ENCODE peak calls at places on chromosome 16, in six cellular contexts. E is LNCaP clone FGC, F is neural progenitor cell, L is kidney, P is AG10803, H is ovary. K is an unnamed sample.

GRCh38 chr16:11735801-11736200 is 6.9 kb downstream of the TXNDC11 start:
- DNase-seq in E (no peak), F (no peak), L (no peak), P (no peak), H (no peak), K (no peak)

GRCh38 chr16:71426069-71426879 is 15.6 kb downstream of the TLE7 start:
- DNase-seq in E (peak), F (peak), L (no peak), P (peak), H (peak), K (peak)

GRCh38 chr16:84953051-84953746 is 58.1 kb downstream of the ZDHHC7 start:
- DNase-seq in E (no peak), F (peak), L (no peak), P (no peak), H (no peak), K (no peak)

GRCh38 chr16:65758620-65759019 is 607.9 kb upstream of the CDH5 start:
- DNase-seq in E (no peak), F (no peak), L (no peak), P (no peak), H (no peak), K (no peak)

GRCh38 chr16:10992797-10993196 is 48.4 kb downstream of the CLEC16A start:
- DNase-seq in E (no peak), F (no peak), L (no peak), P (peak), H (no peak), K (peak)

GRCh38 chr16:22318690-22319358 is 21.6 kb downstream of the POLR3E start:
- DNase-seq in E (no peak), F (peak), L (no peak), P (peak), H (no peak), K (no peak)

GRCh38 chr16:48126801-48127644 is 28.8 kb downstream of the ABCC12 start:
- DNase-seq in E (peak), F (no peak), L (peak), P (peak), H (no peak), K (peak)

GRCh38 chr16:23920899-23921298 is 85.1 kb downstream of the PRKCB start:
- DNase-seq in E (no peak), F (no peak), L (no peak), P (no peak), H (no peak), K (no peak)

GRCh38 chr16:87206646-87207451 is 110.3 kb downstream of the C16orf95 start:
- DNase-seq in E (peak), F (no peak), L (no peak), P (peak), H (no peak), K (peak)

GRCh38 chr16:49986351-49987124 is 38.5 kb upstream of the CNEP1R1 start:
- DNase-seq in E (no peak), F (no peak), L (no peak), P (peak), H (no peak), K (peak)

GRCh38 chr16:86575754-86576557 is 2.4 kb upstream of the FOXL1 start:
- DNase-seq in E (peak), F (peak), L (peak), P (peak), H (peak), K (peak)

GRCh38 chr16:72715267-72715666 is 332.7 kb downstream of the ZFHX3 start:
- DNase-seq in E (no peak), F (no peak), L (no peak), P (peak), H (no peak), K (peak)

GRCh38 chr16:23359092-23359760 is 57.1 kb downstream of the SCNN1B start:
- DNase-seq in E (no peak), F (no peak), L (peak), P (no peak), H (no peak), K (no peak)

GRCh38 chr16:17314148-17314547 is 156.6 kb downstream of the XYLT1 start:
- DNase-seq in E (no peak), F (no peak), L (no peak), P (no peak), H (no peak), K (no peak)

GRCh38 chr16:15031179-15031578 is 24.7 kb downstream of the NTAN1 start:
- DNase-seq in E (no peak), F (no peak), L (no peak), P (no peak), H (peak), K (no peak)

GRCh38 chr16:69883744-69884143 is 67.4 kb upstream of the CLEC18A start:
- DNase-seq in E (no peak), F (no peak), L (no peak), P (no peak), H (no peak), K (no peak)

GRCh38 chr16:6611535-6611934 is 721.1 kb upstream of the RBFOX1 start:
- DNase-seq in E (no peak), F (peak), L (no peak), P (no peak), H (no peak), K (no peak)

GRCh38 chr16:9820481-9821246 is 361.6 kb downstream of the GRIN2A start:
- DNase-seq in E (no peak), F (peak), L (no peak), P (no peak), H (no peak), K (no peak)

GRCh38 chr16:89071686-89072182 is 21.9 kb upstream of the ACSF3 start:
- DNase-seq in E (no peak), F (peak), L (no peak), P (no peak), H (no peak), K (no peak)

GRCh38 chr16:74601131-74601871 is 5.6 kb downstream of the GLG1 start:
- DNase-seq in E (no peak), F (no peak), L (no peak), P (no peak), H (no peak), K (no peak)

GRCh38 chr16:79158337-79158736 is 442.2 kb downstream of the MAF start:
- DNase-seq in E (no peak), F (peak), L (no peak), P (no peak), H (no peak), K (no peak)
- TF ChIP-seq CTCF in E (no peak), F (peak), L (no peak), P (no peak), H (no peak), K (no peak)

GRCh38 chr16:16047761-16048160 is 98.3 kb downstream of the ABCC1 start:
- DNase-seq in E (no peak), F (no peak), L (no peak), P (no peak), H (no peak), K (no peak)

GRCh38 chr16:16042076-16042475 is 92.7 kb downstream of the ABCC1 start:
- DNase-seq in E (peak), F (no peak), L (no peak), P (peak), H (no peak), K (peak)

GRCh38 chr16:16045311-16045710 is 95.9 kb downstream of the ABCC1 start:
- DNase-seq in E (no peak), F (no peak), L (no peak), P (no peak), H (no peak), K (no peak)

GRCh38 chr16:16048904-16049582 is 99.6 kb downstream of the ABCC1 start:
- DNase-seq in E (no peak), F (no peak), L (no peak), P (no peak), H (no peak), K (no peak)

GRCh38 chr16:16045879-16046278 is 96.5 kb downstream of the ABCC1 start:
- DNase-seq in E (no peak), F (peak), L (no peak), P (no peak), H (no peak), K (no peak)
- TF ChIP-seq CTCF in E (no peak), F (peak), L (peak), P (peak), H (no peak), K (no peak)

DNA sequence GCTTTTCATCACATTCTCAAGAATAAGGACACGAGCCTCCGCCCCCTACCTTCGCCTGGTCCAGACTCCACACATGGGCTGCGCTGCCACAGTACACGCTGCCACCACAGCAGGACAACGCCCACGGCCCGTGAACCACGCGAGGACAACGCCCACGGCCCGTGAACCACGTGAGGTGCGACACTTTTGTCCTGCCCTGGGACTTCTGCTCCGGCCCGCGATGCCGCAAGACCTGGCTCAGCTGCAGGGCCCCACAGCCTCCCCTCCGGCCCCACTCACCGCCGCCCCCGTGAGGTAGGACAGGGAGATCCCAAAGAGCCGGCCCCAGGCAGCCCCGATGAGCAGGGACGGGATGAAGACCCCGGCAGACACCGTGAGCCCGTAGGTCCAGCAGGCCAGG is 5.9 kb upstream of the CCDC154 start:
- DNase-seq in E (no peak), F (no peak), L (no peak), P (no peak), H (no peak), K (no peak)
- TF ChIP-seq CTCF in E (no peak), F (no peak), L (no peak), P (no peak), H (no peak), K (no peak)

GRCh38 chr16:4936181-4936990 is 562 bp downstream of the PPL start:
- DNase-seq in E (no peak), F (peak), L (peak), P (no peak), H (peak), K (no peak)
- TF ChIP-seq CTCF in E (peak), F (peak), L (peak), P (peak), H (no peak), K (peak)

DNA sequence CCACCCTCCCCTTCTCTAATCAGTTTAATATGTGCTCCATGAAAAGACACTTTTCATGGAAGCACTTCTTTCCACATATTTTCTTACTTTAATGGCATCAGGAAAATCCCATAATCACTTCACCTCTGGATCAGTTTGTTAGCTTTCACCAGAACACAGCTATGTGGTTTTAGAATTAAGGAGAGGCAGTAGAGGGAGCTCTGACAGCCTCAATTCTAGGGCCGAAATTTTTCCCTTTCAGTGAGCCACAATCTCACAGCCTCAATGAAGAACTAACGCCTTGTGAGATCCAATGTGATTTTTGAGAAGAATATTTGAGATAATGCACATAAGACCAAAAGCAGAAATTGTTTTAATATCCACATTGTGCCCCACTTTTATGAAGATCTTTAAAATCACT is 1494.0 kb upstream of the CDH8 start:
- DNase-seq in E (no peak), F (peak), L (no peak), P (no peak), H (no peak), K (no peak)
- TF ChIP-seq CTCF in E (peak), F (peak), L (no peak), P (no peak), H (no peak), K (no peak)

DNA sequence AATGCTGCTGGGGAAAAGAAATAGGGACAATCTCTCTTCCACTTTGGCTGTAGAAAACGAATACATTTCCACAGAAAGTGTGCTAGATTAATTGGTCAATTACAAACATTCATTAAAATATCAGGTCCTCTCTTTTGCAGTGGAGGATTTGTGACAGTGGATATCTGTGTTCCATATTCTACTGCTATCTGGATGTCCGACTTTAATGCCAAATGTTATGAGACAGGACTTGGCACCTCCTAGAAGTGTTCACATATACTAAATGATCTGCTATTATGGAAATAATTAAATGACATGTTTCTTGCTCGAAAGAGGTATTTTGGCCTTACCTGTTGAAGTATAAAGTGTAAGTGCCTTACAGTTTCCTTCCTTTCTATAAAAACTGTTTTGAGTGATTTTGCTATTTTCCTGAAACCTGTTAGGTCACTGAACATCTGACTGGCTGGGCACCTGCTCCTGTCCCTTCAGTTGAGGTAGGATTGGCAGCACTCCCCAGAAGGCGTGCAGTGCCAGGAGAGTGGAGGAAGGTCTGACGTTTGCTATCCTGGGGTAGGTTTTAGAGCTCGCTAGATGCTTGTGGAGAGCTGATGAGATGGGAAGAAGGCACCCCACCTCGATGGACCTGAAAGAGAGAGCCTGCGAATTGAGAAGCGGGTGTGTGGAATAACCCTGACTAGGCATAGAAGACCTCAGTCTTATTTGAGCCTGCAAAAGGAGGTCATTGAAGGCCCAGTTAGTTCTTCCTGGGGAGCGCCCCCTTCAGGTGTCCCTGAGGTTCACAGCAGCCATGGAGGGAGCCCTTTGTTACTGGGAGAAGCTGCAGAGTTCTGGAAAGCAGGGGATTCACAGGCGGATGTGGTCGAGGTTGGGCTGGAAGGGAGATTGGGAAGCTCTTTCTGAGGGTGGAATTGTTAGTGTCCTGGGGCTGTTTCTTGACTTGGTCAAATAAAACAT is 159.4 kb upstream of the ZNF267 start:
- DNase-seq in E (peak), F (peak), L (no peak), P (no peak), H (no peak), K (no peak)
- TF ChIP-seq CTCF in E (peak), F (peak), L (peak), P (peak), H (no peak), K (peak)

GRCh38 chr16:57755061-57755684 is 19.6 kb downstream of the KATNB1 start:
- DNase-seq in E (no peak), F (no peak), L (peak), P (no peak), H (no peak), K (no peak)
- TF ChIP-seq CTCF in E (no peak), F (no peak), L (no peak), P (no peak), H (no peak), K (no peak)